ENCODE peak calls at places on chromosomes 2 and 18, in six cellular contexts. One of them, this sample, is unnamed.
A peak's percentile ranks its signal among the peaks of the same experiment; 100 is the strongest.

GRCh38 chr2:241862093-241862492 is 3.4 kb upstream of the PDCD1 start:
- DNase-seq in Kasumi-1: no peak
- DNase-seq in C1 segment of cervical spinal cord: no peak
- DNase-seq in caudate nucleus: no peak
- DNase-seq in activated CD4-positive, alpha-beta T cell treated with anti-CD3 and anti-CD28 coated beads, Interleukin-2, amount 10 ng/mL, durations not matched to agents 24 days and 14 days: no peak
- DNase-seq in Calu3: no peak
- DNase-seq in this sample: no peak

GRCh38 chr2:219501849-219502248 is 3.2 kb downstream of the GMPPA start:
- DNase-seq in Kasumi-1: no peak
- DNase-seq in C1 segment of cervical spinal cord: no peak
- DNase-seq in caudate nucleus: no peak
- DNase-seq in activated CD4-positive, alpha-beta T cell treated with anti-CD3 and anti-CD28 coated beads, Interleukin-2, amount 10 ng/mL, durations not matched to agents 24 days and 14 days: no peak
- DNase-seq in Calu3: no peak
- DNase-seq in this sample: no peak

GRCh38 chr18:62967089-62967488 is 251.7 kb downstream of the PHLPP1 start:
- DNase-seq in Kasumi-1: no peak
- DNase-seq in C1 segment of cervical spinal cord: no peak
- DNase-seq in caudate nucleus: no peak
- DNase-seq in activated CD4-positive, alpha-beta T cell treated with anti-CD3 and anti-CD28 coated beads, Interleukin-2, amount 10 ng/mL, durations not matched to agents 24 days and 14 days: no peak
- DNase-seq in Calu3: no peak
- DNase-seq in this sample: no peak

GRCh38 chr18:26479686-26480079 is 68.7 kb downstream of the KCTD1 start:
- DNase-seq in Kasumi-1: no peak
- DNase-seq in C1 segment of cervical spinal cord: no peak
- DNase-seq in caudate nucleus: no peak
- DNase-seq in activated CD4-positive, alpha-beta T cell treated with anti-CD3 and anti-CD28 coated beads, Interleukin-2, amount 10 ng/mL, durations not matched to agents 24 days and 14 days: no peak
- DNase-seq in Calu3: no peak
- DNase-seq in this sample: peak; percentile 20

GRCh38 chr2:19861771-19862170 is 40.0 kb downstream of the TTC32 start:
- DNase-seq in Kasumi-1: no peak
- DNase-seq in C1 segment of cervical spinal cord: no peak
- DNase-seq in caudate nucleus: no peak
- DNase-seq in activated CD4-positive, alpha-beta T cell treated with anti-CD3 and anti-CD28 coated beads, Interleukin-2, amount 10 ng/mL, durations not matched to agents 24 days and 14 days: no peak
- DNase-seq in Calu3: no peak
- DNase-seq in this sample: peak; percentile 12

GRCh38 chr18:26941608-26942007 is 76.1 kb upstream of the AQP4 start:
- DNase-seq in Kasumi-1: no peak
- DNase-seq in C1 segment of cervical spinal cord: no peak
- DNase-seq in caudate nucleus: peak; percentile 5
- DNase-seq in activated CD4-positive, alpha-beta T cell treated with anti-CD3 and anti-CD28 coated beads, Interleukin-2, amount 10 ng/mL, durations not matched to agents 24 days and 14 days: no peak
- DNase-seq in Calu3: no peak
- DNase-seq in this sample: no peak

GRCh38 chr2:124810132-124810531 is 785.0 kb downstream of the CNTNAP5 start:
- DNase-seq in Kasumi-1: peak; percentile 4
- DNase-seq in C1 segment of cervical spinal cord: no peak
- DNase-seq in caudate nucleus: no peak
- DNase-seq in activated CD4-positive, alpha-beta T cell treated with anti-CD3 and anti-CD28 coated beads, Interleukin-2, amount 10 ng/mL, durations not matched to agents 24 days and 14 days: peak; percentile 27
- DNase-seq in Calu3: no peak
- DNase-seq in this sample: peak; percentile 62

GRCh38 chr2:30686000-30686399 is 121.2 kb downstream of the CAPN13 start:
- DNase-seq in Kasumi-1: no peak
- DNase-seq in C1 segment of cervical spinal cord: no peak
- DNase-seq in caudate nucleus: no peak
- DNase-seq in activated CD4-positive, alpha-beta T cell treated with anti-CD3 and anti-CD28 coated beads, Interleukin-2, amount 10 ng/mL, durations not matched to agents 24 days and 14 days: peak; percentile 56
- DNase-seq in Calu3: no peak
- DNase-seq in this sample: no peak

GRCh38 chr2:80238692-80239469 is 65.7 kb downstream of the LRRTM1 start:
- DNase-seq in Kasumi-1: peak; percentile 14
- DNase-seq in C1 segment of cervical spinal cord: no peak
- DNase-seq in caudate nucleus: peak; percentile 28
- DNase-seq in activated CD4-positive, alpha-beta T cell treated with anti-CD3 and anti-CD28 coated beads, Interleukin-2, amount 10 ng/mL, durations not matched to agents 24 days and 14 days: peak; percentile 64
- DNase-seq in Calu3: peak; percentile 25
- DNase-seq in this sample: peak; percentile 5

GRCh38 chr2:204686415-204686814 is 141.1 kb downstream of the PARD3B start:
- DNase-seq in Kasumi-1: no peak
- DNase-seq in C1 segment of cervical spinal cord: no peak
- DNase-seq in caudate nucleus: no peak
- DNase-seq in activated CD4-positive, alpha-beta T cell treated with anti-CD3 and anti-CD28 coated beads, Interleukin-2, amount 10 ng/mL, durations not matched to agents 24 days and 14 days: no peak
- DNase-seq in Calu3: no peak
- DNase-seq in this sample: no peak

GRCh38 chr2:71683666-71684065 is 230.3 kb downstream of the DYSF start:
- DNase-seq in Kasumi-1: no peak
- DNase-seq in C1 segment of cervical spinal cord: no peak
- DNase-seq in caudate nucleus: no peak
- DNase-seq in activated CD4-positive, alpha-beta T cell treated with anti-CD3 and anti-CD28 coated beads, Interleukin-2, amount 10 ng/mL, durations not matched to agents 24 days and 14 days: no peak
- DNase-seq in Calu3: no peak
- DNase-seq in this sample: no peak

GRCh38 chr2:176637497-176638166 is 368.4 kb downstream of the MTX2 start:
- DNase-seq in Kasumi-1: no peak
- DNase-seq in C1 segment of cervical spinal cord: no peak
- DNase-seq in caudate nucleus: no peak
- DNase-seq in activated CD4-positive, alpha-beta T cell treated with anti-CD3 and anti-CD28 coated beads, Interleukin-2, amount 10 ng/mL, durations not matched to agents 24 days and 14 days: peak; percentile 60
- DNase-seq in Calu3: peak; percentile 63
- DNase-seq in this sample: peak; percentile 68

GRCh38 chr2:158718851-158719250 is 76.3 kb upstream of the DAPL1 start:
- DNase-seq in Kasumi-1: no peak
- DNase-seq in C1 segment of cervical spinal cord: no peak
- DNase-seq in caudate nucleus: no peak
- DNase-seq in activated CD4-positive, alpha-beta T cell treated with anti-CD3 and anti-CD28 coated beads, Interleukin-2, amount 10 ng/mL, durations not matched to agents 24 days and 14 days: no peak
- DNase-seq in Calu3: no peak
- DNase-seq in this sample: peak; percentile 84

GRCh38 chr2:147636238-147636887 is 208.5 kb upstream of the ACVR2A start:
- DNase-seq in Kasumi-1: no peak
- DNase-seq in C1 segment of cervical spinal cord: no peak
- DNase-seq in caudate nucleus: no peak
- DNase-seq in activated CD4-positive, alpha-beta T cell treated with anti-CD3 and anti-CD28 coated beads, Interleukin-2, amount 10 ng/mL, durations not matched to agents 24 days and 14 days: no peak
- DNase-seq in Calu3: no peak
- DNase-seq in this sample: peak; percentile 49

GRCh38 chr2:85794491-85795121 is 40.8 kb downstream of the ATOH8 start:
- DNase-seq in Kasumi-1: no peak
- DNase-seq in C1 segment of cervical spinal cord: no peak
- DNase-seq in caudate nucleus: peak; percentile 62
- DNase-seq in activated CD4-positive, alpha-beta T cell treated with anti-CD3 and anti-CD28 coated beads, Interleukin-2, amount 10 ng/mL, durations not matched to agents 24 days and 14 days: no peak
- DNase-seq in Calu3: no peak
- DNase-seq in this sample: no peak

GRCh38 chr18:12597775-12598174 is 60.1 kb downstream of the SPIRE1 start:
- DNase-seq in Kasumi-1: no peak
- DNase-seq in C1 segment of cervical spinal cord: no peak
- DNase-seq in caudate nucleus: no peak
- DNase-seq in activated CD4-positive, alpha-beta T cell treated with anti-CD3 and anti-CD28 coated beads, Interleukin-2, amount 10 ng/mL, durations not matched to agents 24 days and 14 days: no peak
- DNase-seq in Calu3: peak; percentile 75
- DNase-seq in this sample: peak; percentile 84

GRCh38 chr2:63029058-63029457 is 21.6 kb upstream of the OTX1 start:
- DNase-seq in Kasumi-1: no peak
- DNase-seq in C1 segment of cervical spinal cord: no peak
- DNase-seq in caudate nucleus: no peak
- DNase-seq in activated CD4-positive, alpha-beta T cell treated with anti-CD3 and anti-CD28 coated beads, Interleukin-2, amount 10 ng/mL, durations not matched to agents 24 days and 14 days: no peak
- DNase-seq in Calu3: no peak
- DNase-seq in this sample: peak; percentile 53

GRCh38 chr2:160267022-160267421 is 67.0 kb upstream of the ITGB6 start:
- DNase-seq in Kasumi-1: no peak
- DNase-seq in C1 segment of cervical spinal cord: no peak
- DNase-seq in caudate nucleus: no peak
- DNase-seq in activated CD4-positive, alpha-beta T cell treated with anti-CD3 and anti-CD28 coated beads, Interleukin-2, amount 10 ng/mL, durations not matched to agents 24 days and 14 days: no peak
- DNase-seq in Calu3: no peak
- DNase-seq in this sample: no peak

GRCh38 chr2:156896294-156896693 is 361.2 kb upstream of the GALNT5 start:
- DNase-seq in Kasumi-1: peak; percentile 86
- DNase-seq in C1 segment of cervical spinal cord: no peak
- DNase-seq in caudate nucleus: no peak
- DNase-seq in activated CD4-positive, alpha-beta T cell treated with anti-CD3 and anti-CD28 coated beads, Interleukin-2, amount 10 ng/mL, durations not matched to agents 24 days and 14 days: peak; percentile 84
- DNase-seq in Calu3: no peak
- DNase-seq in this sample: peak; percentile 84

GRCh38 chr18:3248062-3248669 is 565 bp downstream of the MYL12A start:
- DNase-seq in Kasumi-1: peak; percentile 71
- DNase-seq in C1 segment of cervical spinal cord: no peak
- DNase-seq in caudate nucleus: no peak
- DNase-seq in activated CD4-positive, alpha-beta T cell treated with anti-CD3 and anti-CD28 coated beads, Interleukin-2, amount 10 ng/mL, durations not matched to agents 24 days and 14 days: no peak
- DNase-seq in Calu3: no peak
- DNase-seq in this sample: peak; percentile 40

GRCh38 chr2:178477443-178478099 is 829 bp downstream of the FKBP7 start:
- DNase-seq in Kasumi-1: peak; percentile 77
- DNase-seq in C1 segment of cervical spinal cord: no peak
- DNase-seq in caudate nucleus: no peak
- DNase-seq in activated CD4-positive, alpha-beta T cell treated with anti-CD3 and anti-CD28 coated beads, Interleukin-2, amount 10 ng/mL, durations not matched to agents 24 days and 14 days: no peak
- DNase-seq in Calu3: no peak
- DNase-seq in this sample: no peak

GRCh38 chr2:137333386-137333972 is 568.1 kb downstream of the THSD7B start:
- DNase-seq in Kasumi-1: peak; percentile 19
- DNase-seq in C1 segment of cervical spinal cord: no peak
- DNase-seq in caudate nucleus: no peak
- DNase-seq in activated CD4-positive, alpha-beta T cell treated with anti-CD3 and anti-CD28 coated beads, Interleukin-2, amount 10 ng/mL, durations not matched to agents 24 days and 14 days: no peak
- DNase-seq in Calu3: no peak
- DNase-seq in this sample: peak; percentile 20

This sample was measured in M059J.